ENCODE peak calls at places on chromosomes 2 and 18, in eight cellular contexts. S is HCT116; D is CD8-positive, alpha-beta memory T cell; O is brain microvascular endothelial cell; E is naive thymus-derived CD4-positive, alpha-beta T cell; G is breast epithelium; N is HepG2; J is tibial artery. A is an unnamed sample.

GRCh38 chr2:240056678-240057077 is 3.4 kb upstream of the OR6B3 start:
- DNase-seq in G (no peak), O (no peak), E (no peak), J (no peak), N (no peak), S (no peak), D (no peak), A (no peak)

GRCh38 chr2:85935746-85936208 is 47.0 kb upstream of the ST3GAL5 start:
- DNase-seq in D (no peak), G (no peak), S (peak; percentile 81), E (no peak), J (no peak), N (no peak), O (peak; percentile 90), A (peak; percentile 76)

GRCh38 chr2:8574196-8575010 is 107.5 kb upstream of the ID2 start:
- DNase-seq in G (no peak), N (peak; percentile 90), O (peak; percentile 20), J (no peak), S (no peak), E (no peak), D (no peak), A (no peak)

GRCh38 chr2:119809329-119810038 is 49.8 kb downstream of the PTPN4 start:
- DNase-seq in O (peak; percentile 82), G (no peak), D (no peak), S (no peak), E (no peak), N (no peak), J (no peak), A (no peak)

GRCh38 chr2:240230424-240230945 is 90.0 kb upstream of the OTOS start:
- DNase-seq in G (peak; percentile 28), D (no peak), N (no peak), E (no peak), J (no peak), O (no peak), S (no peak), A (no peak)

GRCh38 chr2:157488877-157489276 is 45.0 kb upstream of the CYTIP start:
- DNase-seq in S (no peak), N (no peak), E (no peak), J (no peak), G (no peak), O (no peak), D (no peak), A (no peak)

GRCh38 chr18:32072321-32072720 is 19.4 kb upstream of the RNF138 start:
- DNase-seq in S (no peak), D (no peak), N (peak; percentile 6), E (peak; percentile 55), O (no peak), J (no peak), G (no peak), A (peak; percentile 26)

GRCh38 chr2:137748533-137748932 is 215.7 kb upstream of the HNMT start:
- DNase-seq in O (no peak), J (no peak), N (no peak), G (no peak), S (no peak), E (no peak), D (no peak), A (no peak)

GRCh38 chr18:9417081-9417841 is 58.1 kb upstream of the RALBP1 start:
- DNase-seq in N (no peak), O (peak; percentile 54), G (no peak), S (no peak), E (no peak), J (no peak), D (no peak), A (peak; percentile 47)

GRCh38 chr2:120779781-120780283 is 44.2 kb downstream of the GLI2 start:
- DNase-seq in N (no peak), E (no peak), S (no peak), J (no peak), D (no peak), G (no peak), O (peak; percentile 86), A (peak; percentile 70)

GRCh38 chr2:80706951-80707350 is 402.4 kb upstream of the LRRTM1 start:
- DNase-seq in J (no peak), D (no peak), N (no peak), O (no peak), S (no peak), G (no peak), E (no peak), A (no peak)

GRCh38 chr2:240513544-240514287 is 44.1 kb downstream of the ANKMY1 start:
- DNase-seq in S (peak; percentile 29), E (peak; percentile 75), J (peak; percentile 81), G (peak; percentile 55), N (peak; percentile 72), O (peak; percentile 85), D (peak; percentile 89), A (peak; percentile 94)

GRCh38 chr2:219987830-219988229 is 360.4 kb downstream of the SLC4A3 start:
- DNase-seq in E (no peak), N (no peak), G (no peak), O (peak; percentile 97), D (no peak), S (no peak), J (peak; percentile 47), A (no peak)

GRCh38 chr2:88615822-88616221 is 11.4 kb downstream of the EIF2AK3 start:
- DNase-seq in E (no peak), D (no peak), J (no peak), N (no peak), S (no peak), O (no peak), G (no peak), A (no peak)

GRCh38 chr18:59640721-59641120 is 56.5 kb downstream of the CCBE1 start:
- DNase-seq in G (no peak), O (no peak), N (no peak), J (no peak), E (no peak), D (no peak), S (no peak), A (no peak)

GRCh38 chr2:46967990-46968647 is 52.5 kb upstream of the MCFD2 start:
- DNase-seq in D (no peak), N (no peak), E (no peak), O (peak; percentile 74), G (peak; percentile 65), S (peak; percentile 82), J (peak; percentile 89), A (no peak)
- H3K4me3 ChIP-seq in D (no peak overlapping the region), N (no peak overlapping the region), E (no peak overlapping the region), O (no peak overlapping the region), G (peak overlapping the region; percentile 38), S (peak overlapping the region; percentile 34), J (no peak overlapping the region), A (no peak overlapping the region)

DNA sequence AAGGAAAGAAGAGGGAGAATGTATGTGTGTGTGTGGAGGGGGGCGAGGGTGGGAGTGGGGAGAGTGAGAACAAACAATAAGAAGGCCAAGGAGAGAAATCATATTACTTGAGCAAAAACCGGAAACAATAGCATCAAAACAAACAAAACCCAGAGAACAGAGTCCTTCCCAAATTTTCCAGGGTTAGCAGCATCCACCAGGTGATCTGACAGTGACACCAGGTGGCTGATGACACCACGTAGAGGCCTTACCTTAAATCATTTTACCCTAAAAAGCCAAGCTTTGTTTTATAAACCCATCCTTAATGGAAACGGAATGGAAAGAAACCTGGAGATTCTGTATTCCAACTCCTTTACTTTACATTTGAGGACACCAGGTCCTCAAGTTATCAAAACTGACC is 42.9 kb downstream of the CDCA7 start:
- DNase-seq in D (no peak), O (no peak), G (no peak), S (peak; percentile 15), E (no peak), N (no peak), J (no peak), A (no peak)
- H3K27me3 ChIP-seq in D (peaks cover 19% of the 10 kb centered on the region), O (no peaks in the 10 kb centered on the region), G (peaks cover 44% of the 10 kb centered on the region), S (no peaks in the 10 kb centered on the region), E (peaks cover 3% of the 10 kb centered on the region), N (peaks cover 40% of the 10 kb centered on the region), J (no peaks in the 10 kb centered on the region), A (peaks cover under 1% of the 10 kb centered on the region)

GRCh38 chr2:70977605-70978205 is 725 bp upstream of the ANKRD53 start:
- DNase-seq in O (peak; percentile 72), J (peak; percentile 69), S (no peak), N (peak; percentile 36), E (peak; percentile 29), G (peak; percentile 45), D (peak; percentile 46), A (peak; percentile 30)
- H3K4me3 ChIP-seq in O (peak overlapping the region; percentile 63), J (peak overlapping the region; percentile 54), S (no peak overlapping the region), N (peak overlapping the region; percentile 36), E (peak overlapping the region; percentile 81), G (peak overlapping the region; percentile 81), D (peak overlapping the region; percentile 95), A (no peak overlapping the region)

DNA sequence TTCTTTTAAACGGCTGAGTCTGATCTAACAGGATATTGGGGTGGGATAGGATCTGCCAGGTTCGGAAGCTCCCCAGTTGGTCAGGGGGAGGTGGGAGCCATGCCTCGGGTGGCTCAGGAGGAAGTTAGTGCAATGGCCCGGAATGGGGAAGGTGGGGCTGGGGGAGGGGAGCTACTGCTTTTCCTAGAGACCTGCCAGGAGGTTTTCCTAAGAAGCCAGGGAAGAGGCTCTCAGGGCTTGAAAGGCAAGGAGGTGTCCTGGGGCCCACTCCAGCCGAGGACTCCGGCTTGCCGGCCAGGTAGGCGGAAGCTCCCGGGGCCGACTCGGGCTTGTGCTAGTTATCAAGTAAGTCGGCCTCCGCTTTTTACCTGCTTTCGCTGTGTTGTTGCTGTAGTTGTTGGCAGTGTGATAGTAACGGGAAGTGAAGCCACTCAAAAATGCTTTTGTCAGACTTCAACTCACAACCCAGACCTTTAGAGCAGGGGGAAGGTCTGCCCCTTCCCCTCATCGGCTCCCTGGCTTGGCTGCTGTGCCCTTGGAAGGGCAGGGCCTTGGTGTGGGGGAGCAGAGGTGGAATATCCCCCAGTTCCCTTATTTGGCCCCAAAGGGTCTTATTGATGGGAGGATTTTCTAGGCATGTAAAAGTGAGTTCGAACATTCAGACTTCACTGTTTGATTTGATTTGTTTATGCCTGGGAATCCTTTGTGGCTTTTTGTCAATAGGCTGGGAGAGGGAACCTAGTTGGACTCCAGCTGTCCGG is 5.4 kb downstream of the GDF7 start:
- DNase-seq in E (no peak), N (no peak), D (no peak), G (no peak), J (no peak), S (no peak), O (no peak), A (peak; percentile 88)
- H3K27me3 ChIP-seq in E (peaks cover 19% of the 10 kb centered on the region), N (no peaks in the 10 kb centered on the region), D (peaks cover 39% of the 10 kb centered on the region), G (peaks cover 62% of the 10 kb centered on the region), J (no peaks in the 10 kb centered on the region), S (no peaks in the 10 kb centered on the region), O (peaks cover 37% of the 10 kb centered on the region), A (peaks cover 63% of the 10 kb centered on the region)

DNA sequence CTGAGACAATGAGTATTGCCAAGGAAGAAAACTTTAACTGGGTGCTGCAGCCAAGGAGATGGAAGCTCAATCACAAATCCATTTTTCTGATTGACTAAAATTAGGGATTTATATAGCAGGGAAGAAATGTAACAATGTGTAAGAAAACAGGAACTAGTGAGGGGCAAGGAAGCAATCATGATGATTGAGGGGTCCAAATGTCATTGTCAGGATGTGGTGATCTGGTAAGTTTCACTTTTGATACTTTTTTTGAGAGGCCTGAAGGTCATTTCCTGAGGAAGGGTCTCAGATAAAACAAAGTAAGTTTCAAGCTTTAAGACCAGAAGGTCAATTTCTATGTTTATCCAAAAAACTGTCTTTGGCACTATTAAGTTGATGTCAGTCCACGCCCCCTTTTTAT is 12.0 kb upstream of the GCC2 start:
- DNase-seq in S (no peak), N (no peak), O (no peak), J (no peak), E (no peak), G (no peak), D (no peak), A (no peak)
- H3K4me3 ChIP-seq in S (no peak overlapping the region), N (no peak overlapping the region), O (no peak overlapping the region), J (no peak overlapping the region), E (no peak overlapping the region), G (no peak overlapping the region), D (no peak overlapping the region), A (no peak overlapping the region)

GRCh38 chr2:222310747-222311320 is 12.0 kb upstream of the PAX3 start:
- DNase-seq in N (no peak), O (no peak), G (no peak), S (no peak), J (no peak), D (no peak), E (no peak), A (no peak)
- H3K27me3 ChIP-seq in N (peaks cover 86% of the 10 kb centered on the region), O (peaks cover 94% of the 10 kb centered on the region), G (peaks cover 98% of the 10 kb centered on the region), S (peaks cover 42% of the 10 kb centered on the region), J (no peaks in the 10 kb centered on the region), D (peaks cover 61% of the 10 kb centered on the region), E (peaks cover 5% of the 10 kb centered on the region), A (peaks cover 100% of the 10 kb centered on the region)

A was measured in H7.